ENCODE peak calls at places on chromosome 13, in ten cellular contexts. Q, D, N, A, M, R, V, X, I and O are unnamed samples.
A peak's percentile ranks its signal among the peaks of the same experiment; 100 is the strongest.

GRCh38 chr13:98479496-98480003 is 97.4 kb downstream of the STK24 start:
- DNase-seq in Q (no peak), D (no peak), N (no peak), A (peak; percentile 61), M (no peak), R (no peak), V (no peak), X (no peak), I (no peak), O (no peak)

GRCh38 chr13:57557979-57558529 is 73.5 kb upstream of the PCDH17 start:
- DNase-seq in Q (no peak), D (no peak), N (no peak), A (no peak), M (no peak), R (peak; percentile 3), V (no peak), X (no peak), I (no peak), O (no peak)

GRCh38 chr13:113645329-113645728 is 12.7 kb downstream of the ATP4B start:
- DNase-seq in Q (no peak), D (no peak), N (no peak), A (no peak), M (no peak), R (no peak), V (no peak), X (no peak), I (no peak), O (no peak)

GRCh38 chr13:32587774-32588165 is 1.5 kb downstream of the PDS5B start:
- DNase-seq in Q (no peak), D (no peak), N (peak; percentile 42), A (no peak), M (no peak), R (peak; percentile 48), V (no peak), X (no peak), I (peak; percentile 18), O (no peak)

GRCh38 chr13:32426981-32427851 is 714 bp downstream of the N4BP2L1 start:
- DNase-seq in Q (peak; percentile 50), D (no peak), N (peak; percentile 15), A (peak; percentile 83), M (peak; percentile 20), R (peak; percentile 23), V (peak; percentile 77), X (peak; percentile 48), I (peak; percentile 17), O (peak; percentile 25)

GRCh38 chr13:98348476-98348875 is 171.4 kb upstream of the RNF113B start:
- DNase-seq in Q (no peak), D (no peak), N (no peak), A (no peak), M (no peak), R (no peak), V (no peak), X (no peak), I (peak; percentile 56), O (no peak)

GRCh38 chr13:57633141-57633949 is 1.8 kb downstream of the PCDH17 start:
- DNase-seq in Q (no peak), D (no peak), N (no peak), A (peak; percentile 74), M (no peak), R (no peak), V (peak; percentile 88), X (peak; percentile 80), I (no peak), O (peak; percentile 43)

GRCh38 chr13:101424381-101425155 is 8.3 kb upstream of the NALCN start:
- DNase-seq in Q (no peak), D (no peak), N (no peak), A (no peak), M (no peak), R (peak; percentile 36), V (no peak), X (no peak), I (no peak), O (no peak)

GRCh38 chr13:83881917-83882625 is at the start of gene SLITRK1:
- DNase-seq in Q (peak; percentile 51), D (no peak), N (peak; percentile 59), A (no peak), M (no peak), R (peak; percentile 75), V (peak; percentile 93), X (peak; percentile 96), I (peak; percentile 52), O (peak; percentile 92)

GRCh38 chr13:110057052-110057451 is 249.9 kb downstream of the COL4A1 start:
- DNase-seq in Q (no peak), D (no peak), N (no peak), A (no peak), M (no peak), R (no peak), V (no peak), X (no peak), I (no peak), O (no peak)

GRCh38 chr13:45108716-45109706 is 11.3 kb upstream of the GTF2F2 start:
- DNase-seq in Q (no peak), D (no peak), N (peak; percentile 71), A (no peak), M (no peak), R (peak; percentile 88), V (peak; percentile 54), X (no peak), I (peak; percentile 65), O (no peak)

GRCh38 chr13:106213028-106213427 is 322.4 kb downstream of the EFNB2 start:
- DNase-seq in Q (no peak), D (no peak), N (no peak), A (no peak), M (no peak), R (no peak), V (no peak), X (no peak), I (no peak), O (no peak)

DNA sequence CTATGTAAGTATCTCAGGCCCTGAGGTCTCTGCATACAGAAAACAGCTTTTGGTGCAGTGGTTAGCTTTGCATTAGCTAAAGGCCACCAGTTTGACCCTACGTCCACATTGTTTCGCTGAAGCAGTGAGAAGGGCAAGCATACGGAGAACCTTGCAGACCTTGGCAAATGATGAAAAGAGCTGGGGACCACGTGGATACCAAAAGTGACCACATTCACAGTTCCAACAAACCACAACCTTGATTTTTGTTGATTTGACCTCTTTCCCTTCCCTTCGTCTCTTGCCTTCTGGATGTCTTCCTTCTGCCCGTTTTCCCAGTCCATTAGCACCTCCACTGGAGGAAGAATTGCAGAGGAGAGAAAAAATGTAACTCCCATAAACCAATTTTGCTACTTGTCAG is 293.8 kb upstream of the HTR2A start:
- DNase-seq in Q (no peak), D (no peak), N (peak; percentile 40), A (no peak), M (no peak), R (peak; percentile 87), V (no peak), X (no peak), I (no peak), O (no peak)
- TF ChIP-seq CTCF in Q (no peak), D (no peak), N (no peak), A (no peak), M (no peak), R (no peak), V (no peak), X (no peak), I (no peak), O (no peak)

GRCh38 chr13:36518707-36519106 is 86.4 kb downstream of the CCNA1 start:
- DNase-seq in Q (no peak), D (no peak), N (no peak), A (no peak), M (no peak), R (no peak), V (no peak), X (no peak), I (no peak), O (no peak)

GRCh38 chr13:36515466-36515865 is 83.2 kb downstream of the CCNA1 start:
- DNase-seq in Q (no peak), D (no peak), N (no peak), A (no peak), M (no peak), R (no peak), V (no peak), X (no peak), I (no peak), O (no peak)

GRCh38 chr13:36509369-36509768 is 77.1 kb downstream of the CCNA1 start:
- DNase-seq in Q (no peak), D (no peak), N (no peak), A (no peak), M (no peak), R (no peak), V (peak; percentile 50), X (peak; percentile 12), I (no peak), O (no peak)

GRCh38 chr13:36516225-36516624 is 83.9 kb downstream of the CCNA1 start:
- DNase-seq in Q (no peak), D (no peak), N (no peak), A (no peak), M (no peak), R (no peak), V (no peak), X (no peak), I (no peak), O (no peak)

DNA sequence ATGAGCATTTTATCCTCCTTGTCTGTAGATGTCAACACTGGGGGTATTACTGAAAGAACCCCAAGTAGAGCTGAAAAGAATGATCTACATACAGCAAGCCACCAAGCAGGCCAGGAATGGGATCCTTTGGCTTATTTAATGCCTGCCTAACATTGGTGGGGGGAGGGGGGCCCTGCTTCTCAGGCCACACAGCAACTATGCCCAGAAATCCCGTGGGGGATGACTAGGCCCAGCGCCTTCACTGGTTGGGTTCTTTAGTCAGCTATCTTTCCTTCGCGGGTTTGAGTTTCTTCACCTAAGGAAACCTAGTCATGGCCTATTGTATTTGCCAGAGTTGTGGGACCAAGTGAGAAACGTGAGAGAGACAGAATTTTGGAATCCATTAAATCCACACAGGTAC is 80.5 kb downstream of the CCNA1 start:
- DNase-seq in Q (no peak), D (no peak), N (peak; percentile 18), A (no peak), M (no peak), R (no peak), V (no peak), X (no peak), I (no peak), O (no peak)
- TF ChIP-seq CTCF in Q (no peak), D (no peak), N (no peak), A (no peak), M (no peak), R (no peak), V (no peak), X (no peak), I (no peak), O (no peak)

DNA sequence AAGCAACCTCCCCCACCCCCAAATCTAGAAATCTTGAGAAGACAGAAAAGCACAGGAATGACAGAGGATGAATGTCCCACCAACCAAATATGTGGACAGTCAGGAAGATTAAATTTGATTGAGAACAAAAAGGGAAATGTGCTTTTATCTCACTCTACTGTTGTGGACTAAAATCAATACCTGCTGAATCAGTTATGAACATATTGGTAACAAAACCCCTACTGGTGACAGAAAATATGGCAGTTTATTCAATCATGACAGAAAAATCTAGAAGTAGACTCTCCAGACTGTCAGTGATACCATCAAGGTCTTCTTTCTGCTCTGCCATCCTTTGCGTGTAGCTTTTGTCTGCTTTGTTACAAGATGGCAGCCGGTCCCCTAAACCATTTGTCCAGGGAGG is 35.2 kb downstream of the FAM216B start:
- DNase-seq in Q (no peak), D (no peak), N (no peak), A (no peak), M (no peak), R (no peak), V (no peak), X (no peak), I (no peak), O (no peak)
- TF ChIP-seq CTCF in Q (peak; percentile 39), D (no peak), N (peak; percentile 29), A (no peak), M (no peak), R (peak; percentile 14), V (no peak), X (peak; percentile 70), I (peak; percentile 33), O (peak; percentile 78)

GRCh38 chr13:26132756-26133155 is 80.9 kb upstream of the SHISA2 start:
- DNase-seq in Q (no peak), D (no peak), N (peak; percentile 6), A (no peak), M (no peak), R (no peak), V (no peak), X (no peak), I (peak; percentile 6), O (no peak)
- TF ChIP-seq CTCF in Q (peak; percentile 40), D (no peak), N (peak; percentile 28), A (no peak), M (peak; percentile 28), R (peak; percentile 24), V (no peak), X (no peak), I (peak; percentile 41), O (no peak)